ENCODE peak calls at places on chromosomes 4 and X, in seven cellular contexts. M, V, Z, L, N, E and W are unnamed samples. For H3K4me1, the result is how much of the 10 kb centered on the place peaks cover.

GRCh38 chr4:82423245-82424054 is 6.8 kb downstream of the HNRNPDL start:
- DNase-seq in M (peak), V (no peak), Z (peak), L (peak), N (no peak), E (no peak), W (no peak)

GRCh38 chr4:56134272-56134671 is 185.5 kb downstream of the CEP135 start:
- DNase-seq in M (peak), V (no peak), Z (peak), L (no peak), N (no peak), E (no peak), W (no peak)

GRCh38 chr4:162406637-162407370 is 243.0 kb upstream of the FSTL5 start:
- DNase-seq in M (no peak), V (no peak), Z (no peak), L (no peak), N (peak), E (no peak), W (no peak)

GRCh38 chr4:98938386-98938785 is 9.5 kb upstream of the EIF4E start:
- DNase-seq in M (peak), V (no peak), Z (peak), L (no peak), N (no peak), E (no peak), W (no peak)

GRCh38 chr4:82371398-82371972 is 2.3 kb downstream of the HNRNPD start:
- DNase-seq in M (peak), V (no peak), Z (peak), L (no peak), N (no peak), E (no peak), W (no peak)

GRCh38 chr4:169407217-169407845 is 136.6 kb upstream of the SH3RF1 start:
- DNase-seq in M (peak), V (no peak), Z (peak), L (no peak), N (no peak), E (no peak), W (no peak)

GRCh38 chrX:19904778-19905367 is 17.5 kb upstream of the SH3KBP1 start:
- DNase-seq in M (peak), V (no peak), Z (peak), L (peak), N (no peak), E (no peak), W (no peak)

GRCh38 chr4:168883513-168883912 is 126.5 kb downstream of the CBR4 start:
- DNase-seq in M (peak), V (no peak), Z (peak), L (no peak), N (no peak), E (no peak), W (no peak)

DNA sequence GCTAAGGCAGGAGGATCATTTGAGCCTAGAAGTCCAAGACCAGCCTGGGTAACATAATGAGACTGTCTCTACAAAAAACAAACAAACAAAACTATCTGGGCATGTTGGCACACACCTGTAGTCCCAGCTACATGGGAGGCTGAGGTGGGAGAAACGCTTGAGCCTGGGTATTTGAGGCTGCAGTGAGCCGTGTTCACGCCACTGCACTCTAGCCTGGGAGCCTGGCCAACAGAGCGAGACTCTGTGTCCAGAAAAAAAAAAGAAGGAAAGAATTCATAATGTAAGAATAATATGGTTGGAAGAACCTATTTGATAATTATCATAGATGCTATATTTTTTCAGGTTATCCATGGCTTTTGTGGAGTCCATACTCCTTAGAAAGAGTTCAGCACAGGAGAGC is 26.0 kb upstream of the DCHS2 start:
- DNase-seq in M (no peak), V (no peak), Z (no peak), L (no peak), N (no peak), E (no peak), W (no peak)
- H3K4me1 ChIP-seq in M (under half), V (under half), Z (under half), L (under half), N (under half), E (under half), W (under half)

DNA sequence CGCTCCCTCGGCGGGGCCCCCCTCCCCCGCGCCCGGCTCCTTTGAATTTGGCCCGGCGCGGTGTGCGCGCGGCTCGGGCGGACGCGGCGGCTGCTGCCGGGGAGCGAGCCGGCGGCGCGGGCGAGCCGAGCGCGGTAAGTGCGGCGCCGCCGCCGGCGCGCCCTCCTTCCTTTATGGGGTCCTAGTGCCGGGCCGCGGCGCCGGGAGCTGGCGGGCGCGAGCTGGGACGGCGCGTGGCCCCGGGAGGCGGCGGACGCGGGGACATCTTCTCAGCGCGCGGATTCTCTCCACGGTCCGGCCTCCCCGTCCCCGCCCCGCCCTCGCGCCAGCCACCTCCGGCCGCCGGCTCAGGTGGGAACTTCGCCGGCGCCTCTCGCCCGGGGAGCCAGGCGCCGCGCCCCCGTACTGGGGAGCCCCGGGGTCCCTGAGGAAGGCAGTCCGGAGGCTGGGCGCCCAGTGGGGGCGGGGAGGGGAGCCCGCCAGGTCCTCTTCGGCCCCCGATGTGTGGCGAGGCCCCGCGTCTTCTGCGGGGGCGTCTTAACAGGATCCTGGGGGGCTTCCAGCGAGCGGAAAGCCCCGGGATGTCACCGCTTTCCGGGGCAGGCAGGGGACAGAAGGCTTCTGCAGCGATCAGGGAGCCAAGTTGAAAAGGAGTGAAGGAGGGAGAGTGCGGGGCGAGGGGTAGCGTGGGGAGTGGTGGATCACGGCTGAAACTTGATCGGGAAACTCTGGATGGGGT is 98.4 kb upstream of the TENM3 start:
- DNase-seq in M (peak), V (no peak), Z (peak), L (no peak), N (no peak), E (peak), W (no peak)
- H3K4me1 ChIP-seq in M (under half), V (under half), Z (under half), L (under half), N (under half), E (under half), W (under half)

GRCh38 chr4:143358923-143359694 is 22.4 kb downstream of the GAB1 start:
- DNase-seq in M (peak), V (no peak), Z (peak), L (peak), N (peak), E (no peak), W (no peak)
- H3K4me1 ChIP-seq in M (under half), V (half or more), Z (under half), L (under half), N (half or more), E (under half), W (half or more)

GRCh38 chrX:78710146-78710545 is 37.4 kb upstream of the LPAR4 start:
- DNase-seq in M (peak), V (no peak), Z (peak), L (no peak), N (no peak), E (no peak), W (no peak)
- H3K4me1 ChIP-seq in M (under half), V (under half), Z (under half), L (under half), N (under half), E (under half), W (under half)

GRCh38 chr4:53019485-53020382 is 157.6 kb downstream of the RASL11B start:
- DNase-seq in M (peak), V (no peak), Z (peak), L (peak), N (no peak), E (no peak), W (no peak)
- H3K4me1 ChIP-seq in M (under half), V (under half), Z (under half), L (under half), N (under half), E (under half), W (under half)

GRCh38 chr4:10104991-10105276 is 11.7 kb downstream of the WDR1 start:
- DNase-seq in M (no peak), V (no peak), Z (no peak), L (no peak), N (no peak), E (no peak), W (no peak)

GRCh38 chr4:10107111-10108091 is 9.2 kb downstream of the WDR1 start:
- DNase-seq in M (peak), V (peak), Z (peak), L (no peak), N (peak), E (no peak), W (no peak)

GRCh38 chr4:10105421-10105820 is 11.2 kb downstream of the WDR1 start:
- DNase-seq in M (peak), V (no peak), Z (no peak), L (no peak), N (no peak), E (no peak), W (no peak)

GRCh38 chr4:10106421-10107039 is 10.1 kb downstream of the WDR1 start:
- DNase-seq in M (peak), V (peak), Z (peak), L (peak), N (peak), E (no peak), W (no peak)

DNA sequence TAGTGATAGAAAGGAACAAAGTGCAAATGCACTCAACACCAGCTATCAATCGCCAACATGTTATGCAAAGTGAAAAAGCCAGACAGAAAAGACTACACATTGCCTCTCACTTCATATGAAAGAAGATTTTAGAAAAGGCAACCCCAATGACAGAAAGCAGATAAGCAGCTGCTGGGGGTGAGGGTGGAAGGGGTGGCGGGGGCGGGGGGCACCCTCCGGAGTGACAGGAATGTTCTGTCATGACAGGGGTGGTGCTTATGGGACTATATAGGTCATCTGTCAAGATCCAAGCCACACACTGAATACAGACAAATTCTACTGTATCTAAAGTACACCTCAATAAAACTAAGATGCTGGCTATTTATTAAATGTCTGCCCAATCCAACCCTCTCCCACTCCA is 10.7 kb downstream of the WDR1 start:
- DNase-seq in M (no peak), V (no peak), Z (no peak), L (no peak), N (peak), E (no peak), W (no peak)
- H3K4me1 ChIP-seq in M (half or more), V (half or more), Z (half or more), L (half or more), N (half or more), E (under half), W (under half)

GRCh38 chr4:174378951-174379350 is 95.2 kb downstream of the CEP44 start:
- DNase-seq in M (no peak), V (no peak), Z (no peak), L (no peak), N (no peak), E (no peak), W (no peak)
- H3K4me1 ChIP-seq in M (under half), V (under half), Z (under half), L (under half), N (under half), E (under half), W (under half)

GRCh38 chrX:44882635-44883034 is 9.6 kb downstream of the KDM6A start:
- DNase-seq in M (no peak), V (no peak), Z (no peak), L (no peak), N (no peak), E (no peak), W (no peak)

GRCh38 chrX:44878780-44879179 is 5.8 kb downstream of the KDM6A start:
- DNase-seq in M (no peak), V (no peak), Z (no peak), L (no peak), N (no peak), E (no peak), W (no peak)

GRCh38 chrX:44876767-44877166 is 3.8 kb downstream of the KDM6A start:
- DNase-seq in M (no peak), V (no peak), Z (no peak), L (no peak), N (no peak), E (no peak), W (no peak)

GRCh38 chrX:44884944-44885343 is 12.0 kb downstream of the KDM6A start:
- DNase-seq in M (no peak), V (no peak), Z (no peak), L (no peak), N (no peak), E (no peak), W (no peak)

DNA sequence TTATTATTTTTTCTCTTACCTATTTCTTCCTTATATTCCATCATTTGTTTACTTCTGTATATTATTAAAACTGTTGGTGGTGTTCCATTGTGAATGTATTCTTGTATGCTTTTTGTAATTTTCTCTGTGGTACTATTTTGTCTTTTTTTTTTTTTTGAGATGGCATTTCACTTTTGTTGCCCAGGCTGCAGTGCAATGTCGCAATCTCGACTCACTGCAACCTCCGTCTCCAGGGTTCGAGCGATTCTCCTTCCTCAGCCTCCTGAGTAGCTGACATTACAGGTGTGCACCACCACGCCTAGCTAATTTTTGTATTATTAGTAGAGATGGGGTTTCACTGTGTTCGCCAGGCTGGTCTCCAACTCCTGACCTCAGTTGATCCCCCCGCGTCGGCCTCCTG is 8.6 kb downstream of the KDM6A start:
- DNase-seq in M (no peak), V (no peak), Z (no peak), L (no peak), N (no peak), E (no peak), W (no peak)
- H3K4me1 ChIP-seq in M (under half), V (under half), Z (under half), L (under half), N (under half), E (under half), W (under half)

GRCh38 chrX:47198687-47199080 is 5.1 kb downstream of the UBA1 start:
- DNase-seq in M (no peak), V (no peak), Z (no peak), L (no peak), N (no peak), E (no peak), W (peak)

GRCh38 chrX:47198026-47198686 is 4.5 kb downstream of the UBA1 start:
- DNase-seq in M (no peak), V (no peak), Z (peak), L (no peak), N (no peak), E (no peak), W (no peak)

GRCh38 chrX:47196098-47196497 is 2.5 kb downstream of the UBA1 start:
- DNase-seq in M (no peak), V (no peak), Z (no peak), L (no peak), N (no peak), E (no peak), W (no peak)

GRCh38 chrX:47199286-47199685 is 5.7 kb downstream of the UBA1 start:
- DNase-seq in M (no peak), V (no peak), Z (no peak), L (no peak), N (no peak), E (no peak), W (no peak)

GRCh38 chrX:47197526-47197925 is 3.9 kb downstream of the UBA1 start:
- DNase-seq in M (no peak), V (no peak), Z (no peak), L (no peak), N (no peak), E (no peak), W (no peak)
- H3K4me1 ChIP-seq in M (under half), V (half or more), Z (under half), L (half or more), N (under half), E (under half), W (under half)